ENCODE peak calls at places on chromosomes 16 and 17, in seven cellular contexts. Z is A549; K is Panc1; M is CD4-positive, alpha-beta T cell; O is breast epithelium; F is thoracic aorta; X is ovary. V is an unnamed sample.

GRCh38 chr17:27544350-27545131 is 86.4 kb upstream of the LGALS9 start:
- DNase-seq in Z (no peak), K (no peak), M (no peak), O (no peak), F (no peak), X (no peak), V (no peak)

GRCh38 chr17:69516911-69517310 is 102.4 kb downstream of the MAP2K6 start:
- DNase-seq in Z (no peak), K (no peak), M (no peak), O (no peak), F (no peak), X (no peak), V (no peak)

GRCh38 chr17:40086150-40087044 is 14.0 kb downstream of the NR1D1 start:
- DNase-seq in Z (peak), K (no peak), M (peak), O (no peak), F (no peak), X (peak), V (no peak)

GRCh38 chr16:4882633-4883285 is 35.5 kb downstream of the UBN1 start:
- DNase-seq in Z (no peak), K (peak), M (no peak), O (peak), F (no peak), X (no peak), V (peak)

GRCh38 chr17:40320771-40321501 is 12.0 kb downstream of the RARA start:
- DNase-seq in Z (no peak), K (no peak), M (peak), O (no peak), F (no peak), X (peak), V (no peak)

GRCh38 chr17:74245145-74245817 is 28.8 kb upstream of the DNAI2 start:
- DNase-seq in Z (no peak), K (no peak), M (no peak), O (no peak), F (no peak), X (no peak), V (no peak)

GRCh38 chr16:27209591-27209990 is 6.3 kb downstream of the KDM8 start:
- DNase-seq in Z (no peak), K (no peak), M (no peak), O (no peak), F (no peak), X (no peak), V (no peak)

GRCh38 chr16:58510097-58510775 is 5.1 kb upstream of the SETD6 start:
- DNase-seq in Z (no peak), K (no peak), M (no peak), O (no peak), F (no peak), X (peak), V (no peak)

GRCh38 chr17:61540870-61541269 is 50.1 kb downstream of the NACA2 start:
- DNase-seq in Z (no peak), K (no peak), M (no peak), O (no peak), F (no peak), X (no peak), V (no peak)

GRCh38 chr17:67833946-67834631 is 8.8 kb downstream of the BPTF start:
- DNase-seq in Z (no peak), K (no peak), M (no peak), O (no peak), F (no peak), X (no peak), V (no peak)

GRCh38 chr17:81980752-81981239 is 3.4 kb downstream of the ASPSCR1 start:
- DNase-seq in Z (no peak), K (no peak), M (no peak), O (no peak), F (no peak), X (no peak), V (no peak)

GRCh38 chr16:86569843-86570447 is 3.3 kb downstream of the FOXC2 start:
- DNase-seq in Z (no peak), K (no peak), M (no peak), O (no peak), F (no peak), X (no peak), V (no peak)

GRCh38 chr17:79033741-79034501 is 10.0 kb downstream of the C1QTNF1 start:
- DNase-seq in Z (no peak), K (no peak), M (no peak), O (peak), F (no peak), X (peak), V (no peak)

GRCh38 chr17:82085031-82085861 is 12.8 kb downstream of the FASN start:
- DNase-seq in Z (no peak), K (no peak), M (no peak), O (no peak), F (no peak), X (no peak), V (no peak)

GRCh38 chr16:82655315-82655714 is 28.5 kb downstream of the CDH13 start:
- DNase-seq in Z (no peak), K (no peak), M (peak), O (no peak), F (no peak), X (no peak), V (no peak)

GRCh38 chr17:15510361-15510760 is 42.9 kb upstream of the CDRT4 start:
- DNase-seq in Z (no peak), K (peak), M (no peak), O (no peak), F (peak), X (no peak), V (no peak)

GRCh38 chr16:83110221-83110768 is 483.5 kb downstream of the CDH13 start:
- DNase-seq in Z (no peak), K (no peak), M (no peak), O (no peak), F (no peak), X (no peak), V (no peak)

GRCh38 chr16:55502801-55503366 is 6.0 kb upstream of the LPCAT2 start:
- DNase-seq in Z (no peak), K (no peak), M (no peak), O (peak), F (no peak), X (peak), V (peak)

GRCh38 chr17:17351901-17352781 is 49.0 kb downstream of the NT5M start:
- DNase-seq in Z (no peak), K (no peak), M (no peak), O (peak), F (no peak), X (no peak), V (no peak)

GRCh38 chr17:2253768-2254406 is 49.7 kb downstream of the SMG6 start:
- DNase-seq in Z (no peak), K (no peak), M (no peak), O (no peak), F (no peak), X (no peak), V (no peak)

GRCh38 chr17:39678340-39679116 is 9.3 kb downstream of the PGAP3 start:
- DNase-seq in Z (no peak), K (no peak), M (no peak), O (no peak), F (no peak), X (no peak), V (no peak)

GRCh38 chr17:622356-622755 is 92.3 kb downstream of the VPS53 start:
- DNase-seq in Z (no peak), K (no peak), M (no peak), O (no peak), F (no peak), X (no peak), V (no peak)

GRCh38 chr17:5883775-5884665 is 186.2 kb upstream of the WSCD1 start:
- DNase-seq in Z (no peak), K (peak), M (no peak), O (no peak), F (no peak), X (no peak), V (no peak)

GRCh38 chr17:7561589-7562207 is at the start of gene SENP3:
- DNase-seq in Z (peak), K (no peak), M (peak), O (peak), F (no peak), X (peak), V (peak)

GRCh38 chr16:10318798-10319500 is 66.9 kb upstream of the ATF7IP2 start:
- DNase-seq in Z (no peak), K (no peak), M (no peak), O (no peak), F (no peak), X (no peak), V (no peak)

GRCh38 chr16:87837627-87838289 is 31.5 kb downstream of the SLC7A5 start:
- DNase-seq in Z (no peak), K (no peak), M (no peak), O (no peak), F (no peak), X (no peak), V (no peak)

GRCh38 chr17:9339958-9340357 is 235.7 kb downstream of the STX8 start:
- DNase-seq in Z (no peak), K (no peak), M (no peak), O (no peak), F (no peak), X (no peak), V (no peak)

GRCh38 chr17:66260688-66261087 is 31.5 kb upstream of the APOH start:
- DNase-seq in Z (no peak), K (no peak), M (no peak), O (no peak), F (no peak), X (no peak), V (no peak)

GRCh38 chr17:39920218-39921210 is 2.1 kb upstream of the GSDMB start:
- DNase-seq in Z (no peak), K (no peak), M (no peak), O (no peak), F (no peak), X (no peak), V (no peak)

GRCh38 chr16:79402356-79402755 is 198.2 kb downstream of the MAF start:
- DNase-seq in Z (no peak), K (no peak), M (no peak), O (no peak), F (no peak), X (no peak), V (peak)

GRCh38 chr16:80323808-80324195 is 217.0 kb upstream of the DYNLRB2 start:
- DNase-seq in Z (no peak), K (no peak), M (no peak), O (no peak), F (no peak), X (no peak), V (no peak)

DNA sequence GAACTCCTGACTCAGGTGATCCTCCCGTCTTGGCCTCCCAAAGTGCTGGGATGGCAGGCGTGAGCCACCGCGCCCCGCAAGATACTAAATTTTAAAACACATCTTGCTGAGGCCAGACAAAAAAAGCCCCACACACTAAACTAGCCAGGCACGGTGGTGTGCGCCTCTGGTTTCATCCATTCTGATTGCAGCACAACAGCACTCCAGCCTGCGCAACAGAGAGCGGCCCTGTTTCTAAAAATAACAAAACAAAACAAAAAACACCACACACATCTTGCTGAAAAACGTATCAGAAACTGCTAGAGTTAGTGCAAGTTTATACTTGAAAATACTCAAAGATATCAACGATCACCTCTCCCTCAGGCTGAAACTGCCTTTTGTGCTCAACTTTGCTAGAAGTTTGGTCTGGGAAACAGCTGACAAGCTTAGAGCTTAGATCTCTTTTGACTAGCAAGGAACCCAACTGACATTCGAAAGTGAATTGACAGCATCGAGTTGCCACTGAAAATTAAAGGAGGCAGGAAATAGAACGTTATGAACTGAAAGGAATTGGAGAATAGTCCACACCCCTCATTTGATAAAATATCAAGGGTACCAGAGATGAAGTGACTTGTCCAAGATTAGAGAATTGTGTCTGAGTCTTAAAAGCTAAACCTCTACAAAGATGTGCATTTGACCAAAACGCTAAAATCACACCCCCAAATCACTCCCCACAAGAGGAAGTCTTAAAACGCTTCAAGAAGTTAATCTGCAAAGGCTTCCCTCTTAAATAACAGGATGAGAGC is 946 bp downstream of the COG4 start:
- DNase-seq in Z (no peak), K (no peak), M (no peak), O (no peak), F (no peak), X (no peak), V (no peak)
- H3K27ac ChIP-seq in Z (peak), K (peak), M (peak), O (no peak), F (no peak), X (no peak), V (peak)

GRCh38 chr17:41519501-41520224 is 973 bp upstream of the KRT15 start:
- DNase-seq in Z (no peak), K (no peak), M (no peak), O (no peak), F (no peak), X (no peak), V (peak)
- TF ChIP-seq CTCF in Z (no peak), K (no peak), M (no peak), O (no peak), F (no peak), X (no peak), V (no peak)

DNA sequence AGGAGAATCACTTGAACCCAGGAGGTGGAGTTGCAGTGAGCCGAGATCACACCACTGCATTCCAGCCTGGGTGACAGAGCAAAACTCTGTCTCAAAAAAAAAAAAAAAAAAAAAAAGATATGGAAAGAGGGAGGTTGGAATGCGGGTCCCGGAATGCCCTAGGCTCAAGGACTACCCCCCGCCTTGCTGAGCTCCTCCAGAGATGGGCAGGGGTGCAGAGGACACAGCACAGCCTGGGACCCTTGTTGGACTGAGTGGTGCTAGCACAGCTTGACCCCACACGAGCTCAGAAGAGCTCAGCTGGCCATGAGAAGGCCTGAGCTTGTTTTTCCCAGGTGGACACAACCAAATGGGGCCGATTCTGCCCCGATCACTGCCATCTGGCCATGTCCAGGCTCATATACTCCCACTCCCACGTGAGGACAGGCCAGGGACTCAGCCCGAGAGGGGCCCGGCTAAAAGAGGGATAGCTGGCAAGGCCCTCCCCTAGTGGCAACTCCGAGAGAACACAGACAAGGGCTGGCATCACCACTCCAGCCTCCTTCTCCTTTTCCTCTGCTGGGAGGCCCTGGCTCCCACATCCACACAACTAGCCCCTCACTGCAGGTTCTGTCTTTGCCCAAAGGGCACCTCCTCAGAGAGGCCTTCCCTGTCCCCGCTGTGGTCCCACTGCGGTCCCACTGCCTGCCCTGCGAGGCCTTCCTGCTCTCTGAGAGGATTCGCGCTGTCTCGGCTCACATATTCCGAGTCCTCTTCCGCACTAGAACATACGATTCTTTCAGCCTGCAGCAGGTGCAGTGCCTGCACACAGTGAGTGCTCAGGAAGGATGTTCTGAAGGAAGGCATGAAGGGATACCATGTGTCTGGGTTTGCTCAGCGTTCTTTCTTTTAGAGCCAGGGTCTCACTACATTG is 11.0 kb downstream of the SGCA start:
- DNase-seq in Z (no peak), K (no peak), M (no peak), O (no peak), F (no peak), X (no peak), V (no peak)
- H3K27ac ChIP-seq in Z (peak), K (peak), M (no peak), O (peak), F (peak), X (peak), V (peak)

GRCh38 chr16:2205967-2206313 is 686 bp downstream of the MLST8 start:
- DNase-seq in Z (no peak), K (no peak), M (no peak), O (no peak), F (no peak), X (no peak), V (no peak)

GRCh38 chr16:2207872-2208271 is 2.6 kb downstream of the MLST8 start:
- DNase-seq in Z (no peak), K (no peak), M (no peak), O (no peak), F (no peak), X (no peak), V (no peak)

GRCh38 chr16:2206780-2207433 is 1.7 kb downstream of the MLST8 start:
- DNase-seq in Z (no peak), K (no peak), M (no peak), O (no peak), F (no peak), X (no peak), V (no peak)

GRCh38 chr16:2205104-2205966 is at the start of gene MLST8:
- DNase-seq in Z (peak), K (no peak), M (peak), O (peak), F (peak), X (peak), V (peak)

DNA sequence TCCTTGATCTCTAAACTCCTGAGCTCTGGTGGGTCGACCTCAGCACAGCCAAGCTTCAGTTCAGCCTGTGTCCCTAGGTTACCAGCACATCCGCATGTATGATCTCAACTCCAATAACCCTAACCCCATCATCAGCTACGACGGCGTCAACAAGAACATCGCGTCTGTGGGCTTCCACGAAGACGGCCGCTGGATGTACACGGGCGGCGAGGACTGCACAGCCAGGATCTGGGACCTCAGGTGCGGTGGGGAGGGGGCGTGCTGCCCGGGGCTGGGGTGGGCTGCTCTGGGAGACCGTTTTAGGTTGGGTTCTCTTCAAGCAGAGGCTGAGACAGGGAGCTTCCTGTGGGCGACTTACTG is 1.1 kb downstream of the MLST8 start:
- DNase-seq in Z (no peak), K (no peak), M (no peak), O (no peak), F (no peak), X (no peak), V (no peak)
- TF ChIP-seq CTCF in Z (no peak), K (no peak), M (no peak), O (no peak), F (no peak), X (no peak), V (no peak)

DNA sequence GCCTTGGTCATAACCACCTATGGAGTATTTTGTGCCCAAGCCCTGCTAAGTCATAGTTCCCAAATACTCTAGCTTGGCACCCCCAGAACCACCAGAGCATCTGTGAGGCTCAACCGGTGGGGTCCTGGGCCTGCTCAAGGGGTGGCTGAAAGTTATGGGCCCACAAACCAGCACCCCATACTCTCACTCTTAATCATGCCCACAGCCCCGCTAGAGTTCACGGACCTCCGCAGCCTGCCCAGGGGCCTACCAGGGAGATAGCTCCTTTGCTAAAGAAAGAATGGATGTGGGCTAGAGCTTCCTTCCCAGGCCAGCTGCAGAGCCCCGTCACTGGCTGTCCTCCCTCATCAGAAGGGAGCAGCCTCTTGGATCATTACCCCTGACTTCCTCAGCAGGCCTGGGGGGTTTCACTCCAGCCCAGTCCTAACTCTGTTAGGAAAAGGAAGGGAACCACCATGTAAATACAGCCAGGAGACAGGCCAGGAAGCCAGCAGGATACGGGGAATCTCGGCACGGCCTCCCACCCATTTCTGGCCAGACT is 1.4 kb downstream of the GIT1 start:
- DNase-seq in Z (no peak), K (no peak), M (no peak), O (no peak), F (no peak), X (no peak), V (no peak)
- H3K27ac ChIP-seq in Z (peak), K (peak), M (peak), O (peak), F (peak), X (peak), V (peak)